ENCODE peak calls at places on chromosome 20, in five cellular contexts. F is cardiac muscle cell, W is HTR-8/SVneo, L is AG08395, V is amniotic stem cell. Z is an unnamed sample.

GRCh38 chr20:4763261-4763660 is 41.6 kb downstream of the PRND start:
- DNase-seq in F (no peak), W (no peak), L (no peak), V (no peak), Z (peak; percentile 9)

GRCh38 chr20:51400051-51400926 is 142.2 kb downstream of the NFATC2 start:
- DNase-seq in F (no peak), W (no peak), L (no peak), V (no peak), Z (no peak)

GRCh38 chr20:49701313-49701731 is 12.4 kb downstream of the B4GALT5 start:
- DNase-seq in F (no peak), W (no peak), L (no peak), V (no peak), Z (no peak)

GRCh38 chr20:4711511-4711910 is 10.2 kb upstream of the PRND start:
- DNase-seq in F (no peak), W (no peak), L (no peak), V (no peak), Z (no peak)

GRCh38 chr20:25066386-25066785 is 8.4 kb upstream of the ACSS1 start:
- DNase-seq in F (no peak), W (no peak), L (no peak), V (no peak), Z (no peak)

GRCh38 chr20:710762-711120 is 35.1 kb upstream of the SCRT2 start:
- DNase-seq in F (no peak), W (no peak), L (no peak), V (no peak), Z (no peak)

GRCh38 chr20:21173496-21174025 is 47.7 kb downstream of the KIZ start:
- DNase-seq in F (peak; percentile 54), W (peak; percentile 25), L (no peak), V (no peak), Z (no peak)

GRCh38 chr20:33539129-33539528 is 49.2 kb downstream of the CBFA2T2 start:
- DNase-seq in F (peak; percentile 17), W (no peak), L (peak; percentile 7), V (no peak), Z (no peak)

GRCh38 chr20:11178946-11179654 is 505.3 kb upstream of the JAG1 start:
- DNase-seq in F (peak; percentile 44), W (peak; percentile 24), L (peak; percentile 8), V (no peak), Z (no peak)

GRCh38 chr20:57476073-57476526 is 48.8 kb downstream of the CTCFL start:
- DNase-seq in F (no peak), W (no peak), L (no peak), V (no peak), Z (no peak)

GRCh38 chr20:51446230-51446629 is 96.3 kb downstream of the NFATC2 start:
- DNase-seq in F (peak; percentile 16), W (no peak), L (no peak), V (no peak), Z (no peak)

GRCh38 chr20:25270829-25271251 is 23.0 kb downstream of the PYGB start:
- DNase-seq in F (no peak), W (no peak), L (no peak), V (no peak), Z (no peak)

GRCh38 chr20:15682690-15683089 is 890.6 kb downstream of the KIF16B start:
- DNase-seq in F (no peak), W (no peak), L (no peak), V (no peak), Z (no peak)

GRCh38 chr20:1375515-1375914 is 17.3 kb downstream of the FKBP1A start:
- DNase-seq in F (peak; percentile 75), W (peak; percentile 73), L (peak; percentile 71), V (no peak), Z (no peak)

GRCh38 chr20:47809561-47809960 is 24.3 kb upstream of the SULF2 start:
- DNase-seq in F (no peak), W (peak; percentile 80), L (no peak), V (no peak), Z (no peak)

GRCh38 chr20:56400001-56400640 is 7.7 kb downstream of the CSTF1 start:
- DNase-seq in F (peak; percentile 90), W (peak; percentile 87), L (peak; percentile 78), V (peak; percentile 43), Z (peak; percentile 67)

GRCh38 chr20:6828794-6829423 is 61.4 kb downstream of the BMP2 start:
- DNase-seq in F (peak; percentile 71), W (peak; percentile 5), L (peak; percentile 68), V (peak; percentile 26), Z (peak; percentile 34)

GRCh38 chr20:44734938-44735337 is 10.7 kb upstream of the KCNK15 start:
- DNase-seq in F (peak; percentile 74), W (peak; percentile 92), L (peak; percentile 72), V (peak; percentile 75), Z (no peak)

GRCh38 chr20:17663040-17663399 is 19.0 kb downstream of the RRBP1 start:
- DNase-seq in F (no peak), W (no peak), L (no peak), V (no peak), Z (no peak)

GRCh38 chr20:47464380-47465101 is 37.1 kb upstream of the NCOA3 start:
- DNase-seq in F (peak; percentile 99), W (peak; percentile 99), L (peak; percentile 88), V (peak; percentile 94), Z (peak; percentile 99)

Z was measured in fibroblast of the conjunctiva.